ENCODE peak calls at places on chromosomes 3 and 15, in four cellular contexts. U is trophoblast cell, C is neuronal stem cell, Q is H9. Y is an unnamed sample.

GRCh38 chr3:57942872-57943283 is 65.3 kb upstream of the FLNB start:
- DNase-seq in U (no peak), C (no peak), Q (no peak), Y (no peak)

GRCh38 chr15:37035349-37035748 is 65.0 kb downstream of the MEIS2 start:
- DNase-seq in U (no peak), C (no peak), Q (no peak), Y (peak)

GRCh38 chr3:152100491-152101086 is 168.1 kb upstream of the MBNL1 start:
- DNase-seq in U (no peak), C (no peak), Q (no peak), Y (no peak)

GRCh38 chr3:28840976-28841376 is 439.9 kb upstream of the RBMS3 start:
- DNase-seq in U (no peak), C (no peak), Q (no peak), Y (no peak)

GRCh38 chr3:16476636-16477035 is 36.9 kb downstream of the RFTN1 start:
- DNase-seq in U (no peak), C (no peak), Q (no peak), Y (peak)

GRCh38 chr15:77865701-77866100 is 211.8 kb downstream of the TBC1D2B start:
- DNase-seq in U (no peak), C (no peak), Q (no peak), Y (no peak)

GRCh38 chr15:31328425-31328998 is 1.9 kb downstream of the KLF13 start:
- DNase-seq in U (peak), C (no peak), Q (no peak), Y (peak)

GRCh38 chr3:89954135-89954534 is 846.7 kb downstream of the EPHA3 start:
- DNase-seq in U (no peak), C (no peak), Q (no peak), Y (no peak)

GRCh38 chr3:71849674-71850073 is 64.7 kb upstream of the PROK2 start:
- DNase-seq in U (no peak), C (no peak), Q (no peak), Y (no peak)

GRCh38 chr3:150227839-150228238 is 180.3 kb upstream of the TSC22D2 start:
- DNase-seq in U (no peak), C (peak), Q (peak), Y (peak)

DNA sequence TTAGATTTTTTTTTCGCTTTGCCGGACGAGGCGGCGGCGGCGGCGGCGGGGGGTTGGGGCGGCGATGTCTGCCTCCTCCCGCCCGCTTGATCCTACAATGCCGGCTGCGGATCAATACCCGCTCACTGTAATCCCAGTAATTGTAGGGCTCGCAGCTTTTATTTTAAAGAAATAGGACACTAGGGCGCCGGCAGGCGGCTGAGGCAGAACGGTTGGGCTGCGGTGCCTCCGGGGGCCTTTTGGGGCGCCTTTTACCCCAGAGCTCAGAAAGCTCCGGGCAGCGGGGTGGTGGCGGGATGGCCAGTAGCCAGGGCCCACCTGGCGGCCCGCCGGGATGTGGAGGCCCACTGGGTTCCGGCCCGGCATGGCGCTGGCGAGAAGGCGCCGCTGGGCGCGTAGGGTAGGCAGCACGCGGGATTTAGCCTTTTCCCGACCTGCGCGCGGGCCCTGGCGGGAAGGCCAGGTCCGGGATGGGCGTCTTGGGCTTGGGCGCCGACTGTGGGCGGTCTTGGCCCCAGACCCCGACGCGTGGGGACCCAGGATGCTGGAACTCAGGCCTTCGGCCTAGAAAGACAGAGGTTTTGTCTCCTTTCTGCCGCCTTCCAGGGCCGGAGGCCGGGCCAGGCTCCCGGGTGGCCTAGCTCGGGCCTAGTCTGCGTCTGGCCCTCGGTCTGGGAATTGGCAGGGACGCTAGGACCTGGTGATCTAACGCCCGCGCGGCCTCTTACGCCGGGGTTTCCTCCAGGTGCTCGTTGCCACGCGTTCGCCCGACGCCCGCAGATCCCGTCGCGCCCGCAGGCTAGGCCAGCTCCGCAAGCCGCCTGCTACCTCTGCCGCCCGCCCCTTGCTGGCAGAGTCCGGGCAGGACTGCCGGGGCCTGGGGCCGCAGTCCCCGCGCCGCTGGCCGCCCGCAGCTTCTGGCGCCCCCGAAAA is 15.5 kb upstream of the ONECUT1 start:
- DNase-seq in U (no peak), C (peak), Q (peak), Y (no peak)
- H3K14ac ChIP-seq in U (no peak), C (no peak), Q (peak), Y (no peak)

DNA sequence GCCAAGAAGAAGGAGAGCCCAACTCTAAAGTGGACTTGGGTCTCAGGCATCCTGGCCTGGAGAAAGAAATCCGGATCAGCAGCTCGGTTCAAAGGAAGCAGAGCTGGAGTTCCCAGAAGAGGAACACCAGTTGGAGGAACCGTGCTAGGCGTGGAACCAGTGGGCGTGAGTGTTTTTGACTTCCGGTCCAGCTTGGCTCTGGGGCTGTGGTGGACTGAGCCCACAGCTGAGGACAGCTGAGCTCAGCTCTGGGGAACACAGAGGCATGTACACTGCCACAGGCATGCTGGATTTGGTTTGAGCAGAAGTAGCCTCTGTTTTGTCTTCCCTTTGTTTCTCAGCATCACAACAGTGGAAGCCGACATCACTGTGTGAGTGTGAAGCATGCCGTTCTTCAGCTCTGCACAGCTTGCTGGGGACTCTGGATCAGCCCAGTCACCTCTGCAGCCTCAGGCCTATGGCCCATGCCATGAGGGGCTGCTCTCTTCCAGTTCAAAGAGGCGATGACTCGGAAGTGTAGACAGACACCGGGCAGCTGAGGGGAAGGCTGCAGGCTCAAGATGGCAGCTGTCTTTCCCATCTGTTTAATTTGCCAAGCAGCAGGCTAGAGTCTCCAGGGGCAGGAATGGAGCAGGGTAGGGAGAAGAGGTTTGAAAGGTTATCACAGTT is 185.8 kb upstream of the UBE3A start:
- DNase-seq in U (no peak), C (no peak), Q (no peak), Y (no peak)
- H3K14ac ChIP-seq in U (no peak), C (no peak), Q (no peak), Y (no peak)

DNA sequence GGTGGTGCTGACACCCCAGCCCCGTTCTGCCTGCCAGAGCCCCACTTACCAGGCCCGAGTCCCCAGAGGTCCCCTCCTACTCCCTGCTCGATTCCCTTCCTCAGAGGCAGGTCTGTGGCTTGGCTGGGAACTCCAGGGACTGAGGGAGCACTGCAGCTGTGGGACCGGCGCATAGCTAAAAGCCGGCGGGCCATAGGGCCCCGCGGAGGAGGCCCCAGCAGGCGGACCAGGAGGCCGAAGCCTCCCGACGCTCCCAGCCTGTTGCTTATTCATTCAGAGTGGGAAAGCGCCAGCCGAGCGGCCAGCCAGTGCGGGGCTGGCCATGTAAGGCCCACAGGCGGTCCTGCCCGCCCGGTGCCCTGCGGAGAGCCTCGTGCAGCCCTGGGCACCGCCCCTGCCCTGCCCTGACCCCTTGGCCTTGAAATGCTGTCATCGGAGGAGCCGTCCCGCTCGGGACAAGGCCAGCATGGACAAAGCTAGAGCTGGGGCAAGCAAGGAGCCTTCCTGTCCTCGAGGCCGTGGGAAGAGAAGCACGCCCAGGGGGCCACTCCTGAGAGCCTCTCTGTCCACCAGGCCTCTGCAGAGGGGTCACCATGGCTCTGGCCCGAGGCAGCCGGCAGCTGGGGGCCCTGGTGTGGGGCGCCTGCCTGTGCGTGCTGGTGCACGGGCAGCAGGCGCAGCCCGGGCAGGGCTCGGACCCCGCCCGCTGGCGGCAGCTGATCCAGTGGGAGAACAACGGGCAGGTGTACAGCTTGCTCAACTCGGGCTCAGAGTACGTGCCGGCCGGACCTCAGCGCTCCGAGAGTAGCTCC is at the start of gene LOXL1:
- DNase-seq in U (peak), C (peak), Q (peak), Y (peak)
- H3K14ac ChIP-seq in U (peak), C (peak), Q (no peak), Y (peak)

GRCh38 chr15:82540055-82540983 is at the start of gene RPS17:
- DNase-seq in U (peak), C (peak), Q (peak), Y (peak)
- H3K14ac ChIP-seq in U (peak), C (peak), Q (peak), Y (peak)

GRCh38 chr3:136753112-136753939 is 1.1 kb upstream of the STAG1 start:
- DNase-seq in U (no peak), C (no peak), Q (no peak), Y (no peak)

GRCh38 chr3:136751259-136752045 is 726 bp downstream of the STAG1 start:
- DNase-seq in U (peak), C (peak), Q (peak), Y (peak)

GRCh38 chr3:136750922-136751258 is 1.3 kb downstream of the STAG1 start:
- DNase-seq in U (no peak), C (no peak), Q (no peak), Y (peak)

GRCh38 chr3:136752046-136752326 is 192 bp downstream of the STAG1 start:
- DNase-seq in U (peak), C (no peak), Q (no peak), Y (no peak)

GRCh38 chr3:136752327-136753111 is at the start of gene STAG1:
- DNase-seq in U (peak), C (peak), Q (peak), Y (peak)
- H3K14ac ChIP-seq in U (peak), C (peak), Q (peak), Y (peak)

GRCh38 chr3:107525101-107525953 is 2.6 kb downstream of the BBX start:
- DNase-seq in U (peak), C (peak), Q (peak), Y (no peak)
- H3K14ac ChIP-seq in U (peak), C (peak), Q (peak), Y (peak)

DNA sequence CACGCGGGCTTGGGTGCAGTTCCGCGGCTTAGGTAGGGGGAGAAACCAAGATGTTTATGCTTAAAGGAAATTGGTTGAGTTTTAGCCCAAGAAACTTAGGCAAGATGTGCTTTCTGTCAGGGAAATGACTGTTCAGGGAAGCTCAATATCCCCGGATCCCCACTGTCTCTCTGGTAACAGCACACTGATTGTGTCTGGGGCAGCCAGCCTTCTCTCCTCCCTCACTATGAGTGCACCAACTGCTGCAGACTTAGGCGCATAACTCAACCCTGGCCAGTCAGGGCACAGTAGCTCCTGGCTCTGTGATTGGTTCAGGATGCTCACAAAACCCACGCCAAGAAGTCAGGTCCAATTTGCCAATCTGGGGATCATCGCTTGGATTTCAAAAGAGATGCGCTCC is 42.6 kb upstream of the CACNA2D3 start:
- DNase-seq in U (no peak), C (no peak), Q (peak), Y (no peak)
- H3K14ac ChIP-seq in U (no peak), C (no peak), Q (no peak), Y (no peak)

DNA sequence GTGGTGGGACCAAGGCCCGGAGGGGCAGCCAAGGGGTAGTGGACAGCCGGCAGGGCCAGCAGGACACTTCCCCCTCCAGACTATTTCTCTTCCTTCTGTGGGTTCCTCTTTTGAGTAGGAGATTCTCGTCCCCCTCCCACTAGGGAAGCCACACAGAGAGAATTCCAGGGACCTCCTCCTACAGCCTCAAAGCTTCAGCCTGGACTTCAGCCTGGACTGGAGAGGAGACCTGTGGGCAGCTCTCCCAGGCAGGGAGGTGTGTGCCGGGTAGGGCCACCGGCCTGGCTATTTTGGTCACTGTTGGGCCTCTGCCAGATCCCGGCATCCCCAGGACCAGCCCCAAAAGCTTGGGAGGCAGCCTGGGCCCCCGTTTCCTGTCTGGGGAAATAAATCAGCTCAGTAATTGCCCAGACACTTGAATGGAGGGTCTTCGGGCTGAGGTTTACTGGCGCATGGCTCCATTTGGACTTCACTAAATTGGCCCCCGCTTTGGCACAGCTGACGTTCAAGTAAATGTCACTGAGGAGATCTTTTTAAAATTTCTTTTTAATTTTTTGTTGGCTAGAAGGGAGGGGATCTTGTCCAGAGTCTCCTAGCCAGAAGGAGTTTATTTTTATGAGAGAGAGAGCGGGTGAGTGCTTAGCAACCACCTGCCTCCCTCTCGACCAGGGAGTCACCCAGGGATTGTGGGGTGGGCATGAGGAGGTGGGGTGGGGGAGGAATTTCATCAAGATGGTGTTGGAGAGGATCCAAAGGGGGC is 1.4 kb downstream of the SLC6A6 start:
- DNase-seq in U (no peak), C (no peak), Q (no peak), Y (no peak)
- H3K14ac ChIP-seq in U (peak), C (peak), Q (peak), Y (peak)

DNA sequence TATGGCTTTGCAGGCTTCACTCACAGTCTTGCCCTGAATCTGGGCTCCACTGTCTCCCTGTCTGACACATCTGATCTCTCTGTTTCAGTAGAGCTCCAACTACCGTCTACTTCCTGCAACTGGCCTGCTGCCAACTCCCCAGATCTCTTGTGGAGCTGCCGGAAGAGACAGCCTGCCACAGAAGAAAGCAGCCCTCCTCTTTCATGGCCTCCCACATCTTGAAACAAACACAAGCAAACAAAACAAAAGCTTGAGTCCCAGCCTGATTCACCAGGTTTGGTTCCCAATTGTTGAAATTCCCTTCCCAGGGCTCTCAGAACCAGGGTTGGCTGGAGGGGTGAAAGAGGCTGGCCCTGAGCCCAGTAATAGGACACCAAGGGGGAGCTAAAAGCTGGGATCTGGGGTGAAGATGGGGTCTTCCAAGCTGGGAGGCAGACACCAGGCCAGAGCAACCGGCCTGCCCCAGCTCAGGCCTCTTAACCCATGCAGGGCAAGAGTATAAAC is 55.3 kb upstream of the CA12 start:
- DNase-seq in U (no peak), C (peak), Q (no peak), Y (peak)
- H3K14ac ChIP-seq in U (no peak), C (no peak), Q (peak), Y (peak)

Y was measured in IMR-90.